ENCODE peak calls at places on chromosomes 16 and 17, in ten cellular contexts. E is astrocyte of the spinal cord, Q is coronary artery, W is tibial nerve, T is A549, F is fibroblast of lung, J is lower leg skin, G is AG09309, Y is IMR-90, Z is thoracic aorta. R is an unnamed sample.

GRCh38 chr17:40496634-40497420 is 4.6 kb downstream of the TNS4 start:
- DNase-seq in E (no peak), Q (no peak), W (no peak), T (no peak), F (no peak), J (no peak), G (no peak), Y (no peak), Z (no peak), R (no peak)

GRCh38 chr16:13322357-13322756 is 421.0 kb downstream of the SHISA9 start:
- DNase-seq in E (no peak), Q (no peak), W (no peak), T (no peak), F (no peak), J (no peak), G (no peak), Y (no peak), Z (no peak), R (no peak)

GRCh38 chr16:79380990-79381389 is 219.5 kb downstream of the MAF start:
- DNase-seq in E (no peak), Q (no peak), W (no peak), T (no peak), F (no peak), J (no peak), G (no peak), Y (no peak), Z (no peak), R (no peak)

GRCh38 chr16:30567991-30568638 is 3.4 kb downstream of the ZNF688 start:
- DNase-seq in E (peak; percentile 38), Q (no peak), W (no peak), T (peak; percentile 45), F (peak; percentile 59), J (no peak), G (peak; percentile 92), Y (peak; percentile 74), Z (no peak), R (peak; percentile 38)

GRCh38 chr17:67422887-67423286 is 45.8 kb downstream of the PITPNC1 start:
- DNase-seq in E (peak; percentile 62), Q (no peak), W (no peak), T (no peak), F (peak; percentile 34), J (no peak), G (no peak), Y (no peak), Z (no peak), R (no peak)

GRCh38 chr17:9115446-9116265 is 94.3 kb downstream of the NTN1 start:
- DNase-seq in E (peak; percentile 65), Q (no peak), W (peak; percentile 53), T (peak; percentile 67), F (peak; percentile 70), J (peak; percentile 61), G (no peak), Y (peak; percentile 6), Z (peak; percentile 66), R (peak; percentile 24)

GRCh38 chr16:143047-143446 is 4.6 kb upstream of the NPRL3 start:
- DNase-seq in E (no peak), Q (no peak), W (no peak), T (no peak), F (no peak), J (no peak), G (no peak), Y (no peak), Z (no peak), R (no peak)

GRCh38 chr16:4410335-4411075 is 5.9 kb downstream of the CORO7 start:
- DNase-seq in E (peak; percentile 93), Q (no peak), W (no peak), T (no peak), F (peak; percentile 91), J (no peak), G (no peak), Y (peak; percentile 98), Z (no peak), R (peak; percentile 78)

GRCh38 chr17:64107517-64108235 is 22.3 kb downstream of the ERN1 start:
- DNase-seq in E (peak; percentile 32), Q (no peak), W (no peak), T (no peak), F (no peak), J (no peak), G (no peak), Y (no peak), Z (no peak), R (no peak)

GRCh38 chr16:19666451-19666850 is 51.6 kb downstream of the KNOP1 start:
- DNase-seq in E (no peak), Q (no peak), W (no peak), T (no peak), F (no peak), J (no peak), G (no peak), Y (no peak), Z (no peak), R (no peak)

GRCh38 chr17:77320501-77321256 is 179.9 kb downstream of the SEC14L1 start:
- DNase-seq in E (no peak), Q (peak; percentile 84), W (no peak), T (no peak), F (no peak), J (peak; percentile 82), G (no peak), Y (no peak), Z (peak; percentile 36), R (peak; percentile 29)

GRCh38 chr17:63976702-63977101 is 4.0 kb upstream of the SCN4A start:
- DNase-seq in E (no peak), Q (no peak), W (no peak), T (no peak), F (no peak), J (no peak), G (no peak), Y (no peak), Z (no peak), R (no peak)

GRCh38 chr17:81251091-81251942 is 12.2 kb downstream of the NDUFAF8 start:
- DNase-seq in E (no peak), Q (no peak), W (no peak), T (no peak), F (no peak), J (no peak), G (no peak), Y (no peak), Z (no peak), R (no peak)

GRCh38 chr17:3960764-3961163 is 3.5 kb downstream of the ATP2A3 start:
- DNase-seq in E (no peak), Q (no peak), W (no peak), T (no peak), F (peak; percentile 47), J (no peak), G (no peak), Y (peak; percentile 55), Z (no peak), R (no peak)

DNA sequence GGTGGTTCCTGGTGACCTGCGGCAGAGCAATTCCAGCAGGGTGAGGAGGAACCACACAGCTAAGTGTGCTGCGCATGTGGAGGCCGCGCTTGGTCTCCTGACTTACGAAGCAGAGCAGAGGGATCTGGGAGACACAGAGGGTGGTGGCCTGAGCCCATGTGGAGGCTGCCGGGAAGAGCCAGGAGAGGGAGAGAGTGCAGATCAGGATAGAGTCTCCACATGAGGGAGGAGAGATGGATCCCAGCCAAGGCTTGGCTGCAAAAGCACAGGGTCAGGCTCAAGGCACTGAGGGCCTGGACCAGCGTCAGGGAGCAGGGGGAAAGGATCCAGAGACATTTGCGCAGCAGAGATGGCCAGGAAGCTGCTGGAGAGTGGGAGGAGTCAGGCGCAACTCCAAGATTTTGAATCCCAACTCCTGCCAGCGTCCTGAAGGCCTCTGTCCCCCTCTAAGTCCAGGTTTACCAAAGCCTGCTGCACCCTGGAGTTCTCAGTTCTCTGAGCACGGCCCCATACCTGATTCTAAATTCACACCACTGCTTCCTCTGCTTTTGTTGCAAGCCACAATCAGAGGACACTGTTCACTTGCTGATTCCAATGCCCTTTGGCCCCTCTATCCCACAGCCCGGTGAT is 11.3 kb upstream of the MLLT6 start:
- DNase-seq in E (peak; percentile 25), Q (peak; percentile 91), W (peak; percentile 82), T (no peak), F (peak; percentile 45), J (peak; percentile 71), G (no peak), Y (peak; percentile 51), Z (no peak), R (peak; percentile 57)
- TF ChIP-seq CTCF in E (no peak), Q (no peak), W (no peak), T (no peak), F (no peak), J (no peak), G (no peak), Y (no peak), Z (no peak), R (no peak)

DNA sequence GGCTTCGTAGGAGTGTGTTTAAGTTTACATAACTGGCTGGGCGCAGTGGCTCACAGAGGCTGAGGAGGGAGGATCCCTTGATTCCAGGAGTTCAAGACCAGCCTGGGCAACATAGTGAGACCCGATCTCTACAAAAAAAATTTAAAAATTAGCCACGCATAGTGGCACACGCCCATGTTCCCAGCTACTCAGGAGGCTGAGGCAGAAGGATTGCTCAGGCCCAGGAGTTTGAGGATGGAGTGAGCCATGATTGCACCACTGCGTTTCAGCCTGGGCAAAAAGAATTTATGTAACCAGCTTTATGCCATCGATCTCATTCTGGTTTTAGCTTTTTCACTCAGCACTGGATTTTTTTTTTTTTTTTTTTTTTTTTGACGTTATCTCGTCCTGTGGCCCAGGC is 9.1 kb upstream of the CD300E start:
- DNase-seq in E (no peak), Q (no peak), W (no peak), T (no peak), F (no peak), J (no peak), G (no peak), Y (no peak), Z (no peak), R (no peak)
- TF ChIP-seq CTCF in E (no peak), Q (no peak), W (no peak), T (no peak), F (no peak), J (no peak), G (no peak), Y (no peak), Z (no peak), R (no peak)

GRCh38 chr17:32222621-32223020 is 43.0 kb upstream of the RHBDL3 start:
- DNase-seq in E (peak; percentile 9), Q (no peak), W (no peak), T (peak; percentile 62), F (peak; percentile 17), J (no peak), G (no peak), Y (peak; percentile 15), Z (no peak), R (no peak)
- TF ChIP-seq CTCF in E (no peak), Q (no peak), W (no peak), T (peak; percentile 8), F (no peak), J (no peak), G (no peak), Y (no peak), Z (no peak), R (no peak)

DNA sequence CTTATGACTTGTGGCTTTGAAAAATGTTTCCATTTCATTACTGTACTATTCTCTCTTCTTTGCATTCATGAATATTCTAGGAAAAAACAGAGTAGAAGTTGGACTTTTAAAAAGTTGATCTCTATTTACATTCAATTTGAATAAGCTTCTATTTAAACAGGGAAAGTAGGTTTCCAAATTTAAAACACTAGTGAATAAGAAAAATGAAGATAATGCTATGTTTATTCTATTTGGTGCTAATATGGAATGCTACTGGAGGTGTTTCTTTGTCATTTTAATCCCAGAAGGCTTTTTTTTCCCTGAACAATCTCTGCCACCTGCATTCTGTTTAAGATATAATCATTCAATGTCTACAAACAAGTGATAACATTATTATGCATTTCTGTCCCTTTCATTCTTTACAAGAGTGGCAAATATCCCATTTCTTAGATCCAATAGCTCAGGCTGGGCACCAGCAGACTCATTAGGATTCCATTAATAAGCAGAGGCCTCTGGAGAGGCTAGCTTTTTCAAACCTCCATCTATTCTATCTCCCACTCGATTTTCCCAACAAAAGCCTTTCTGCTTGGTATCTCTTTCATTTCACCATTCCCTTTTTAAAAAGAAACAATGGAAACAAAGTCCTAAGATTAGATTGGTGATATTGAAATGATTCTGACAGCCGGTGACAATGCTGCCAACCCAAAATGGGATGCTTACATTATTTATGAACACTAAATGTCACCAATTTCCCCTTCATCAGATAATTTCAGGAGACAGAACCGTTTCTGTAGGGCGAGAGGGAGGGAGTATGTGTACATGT is 1001.7 kb upstream of the CDH8 start:
- DNase-seq in E (no peak), Q (no peak), W (no peak), T (no peak), F (no peak), J (no peak), G (no peak), Y (no peak), Z (no peak), R (no peak)
- TF ChIP-seq CTCF in E (no peak), Q (no peak), W (no peak), T (no peak), F (no peak), J (no peak), G (no peak), Y (no peak), Z (no peak), R (no peak)